ENCODE peak calls at places on chromosomes 2 and 18, in seven cellular contexts. One of them, this sample, is unnamed.
A peak's percentile ranks its signal among the peaks of the same experiment; 100 is the strongest.

GRCh38 chr18:14944838-14945237 is 196.9 kb downstream of the ANKRD30B start:
- DNase-seq in kidney epithelial cell: no peak
- DNase-seq in endodermal cell: no peak
- DNase-seq in ovary: no peak
- DNase-seq in coronary artery: peak; percentile 49
- DNase-seq in GM10248: no peak
- DNase-seq in Panc1: no peak
- DNase-seq in this sample: no peak

GRCh38 chr2:14941151-14941631 is 308.7 kb downstream of the LRATD1 start:
- DNase-seq in kidney epithelial cell: no peak
- DNase-seq in coronary artery: no peak
- DNase-seq in endodermal cell: no peak
- DNase-seq in Panc1: no peak
- DNase-seq in GM10248: no peak
- DNase-seq in ovary: no peak
- DNase-seq in this sample: no peak

GRCh38 chr18:60654298-60654697 is 281.7 kb upstream of the MC4R start:
- DNase-seq in ovary: no peak
- DNase-seq in kidney epithelial cell: no peak
- DNase-seq in endodermal cell: no peak
- DNase-seq in Panc1: no peak
- DNase-seq in coronary artery: no peak
- DNase-seq in GM10248: no peak
- DNase-seq in this sample: no peak

GRCh38 chr2:197247083-197247482 is 63.5 kb downstream of the ANKRD44 start:
- DNase-seq in ovary: no peak
- DNase-seq in endodermal cell: no peak
- DNase-seq in kidney epithelial cell: no peak
- DNase-seq in GM10248: no peak
- DNase-seq in coronary artery: no peak
- DNase-seq in Panc1: no peak
- DNase-seq in this sample: no peak

GRCh38 chr2:178629463-178629862 is 149.2 kb downstream of the PLEKHA3 start:
- DNase-seq in kidney epithelial cell: no peak
- DNase-seq in Panc1: no peak
- DNase-seq in GM10248: no peak
- DNase-seq in coronary artery: no peak
- DNase-seq in ovary: no peak
- DNase-seq in endodermal cell: no peak
- DNase-seq in this sample: no peak

GRCh38 chr2:147712051-147712450 is 132.8 kb upstream of the ACVR2A start:
- DNase-seq in ovary: no peak
- DNase-seq in endodermal cell: no peak
- DNase-seq in Panc1: no peak
- DNase-seq in kidney epithelial cell: no peak
- DNase-seq in GM10248: no peak
- DNase-seq in coronary artery: no peak
- DNase-seq in this sample: no peak

GRCh38 chr18:59961086-59961485 is 61.3 kb downstream of the PMAIP1 start:
- DNase-seq in endodermal cell: no peak
- DNase-seq in ovary: no peak
- DNase-seq in coronary artery: no peak
- DNase-seq in kidney epithelial cell: no peak
- DNase-seq in Panc1: no peak
- DNase-seq in GM10248: peak; percentile 64
- DNase-seq in this sample: peak; percentile 54

GRCh38 chr18:45900623-45901022 is 66.5 kb downstream of the EPG5 start:
- DNase-seq in GM10248: no peak
- DNase-seq in kidney epithelial cell: no peak
- DNase-seq in ovary: no peak
- DNase-seq in Panc1: no peak
- DNase-seq in endodermal cell: no peak
- DNase-seq in coronary artery: no peak
- DNase-seq in this sample: no peak

GRCh38 chr2:14492920-14493503 is 139.5 kb upstream of the LRATD1 start:
- DNase-seq in ovary: no peak
- DNase-seq in GM10248: no peak
- DNase-seq in kidney epithelial cell: peak; percentile 82
- DNase-seq in coronary artery: no peak
- DNase-seq in Panc1: no peak
- DNase-seq in endodermal cell: no peak
- DNase-seq in this sample: peak; percentile 98

GRCh38 chr2:240646900-240647502 is 21.7 kb downstream of the GPR35 start:
- DNase-seq in GM10248: no peak
- DNase-seq in ovary: no peak
- DNase-seq in endodermal cell: no peak
- DNase-seq in kidney epithelial cell: no peak
- DNase-seq in coronary artery: peak; percentile 64
- DNase-seq in Panc1: no peak
- DNase-seq in this sample: no peak

GRCh38 chr2:159744363-159744762 is 32.1 kb downstream of the MARCHF7 start:
- DNase-seq in Panc1: no peak
- DNase-seq in coronary artery: no peak
- DNase-seq in ovary: no peak
- DNase-seq in kidney epithelial cell: no peak
- DNase-seq in GM10248: no peak
- DNase-seq in endodermal cell: no peak
- DNase-seq in this sample: no peak

GRCh38 chr2:220880623-220881022 is 691.5 kb downstream of the EPHA4 start:
- DNase-seq in ovary: no peak
- DNase-seq in GM10248: no peak
- DNase-seq in Panc1: no peak
- DNase-seq in coronary artery: no peak
- DNase-seq in kidney epithelial cell: no peak
- DNase-seq in endodermal cell: no peak
- DNase-seq in this sample: peak; percentile 87

GRCh38 chr2:232434563-232435374 is 21.2 kb upstream of the ALPI start:
- DNase-seq in Panc1: no peak
- DNase-seq in kidney epithelial cell: no peak
- DNase-seq in ovary: peak; percentile 8
- DNase-seq in coronary artery: peak; percentile 67
- DNase-seq in GM10248: no peak
- DNase-seq in endodermal cell: peak; percentile 52
- DNase-seq in this sample: no peak

GRCh38 chr18:3706279-3707097 is 256.5 kb downstream of the TGIF1 start:
- DNase-seq in endodermal cell: no peak
- DNase-seq in GM10248: no peak
- DNase-seq in ovary: no peak
- DNase-seq in coronary artery: no peak
- DNase-seq in kidney epithelial cell: no peak
- DNase-seq in Panc1: no peak
- DNase-seq in this sample: no peak

GRCh38 chr2:201879986-201880385 is 73.6 kb downstream of the CDK15 start:
- DNase-seq in coronary artery: no peak
- DNase-seq in Panc1: no peak
- DNase-seq in kidney epithelial cell: no peak
- DNase-seq in GM10248: no peak
- DNase-seq in endodermal cell: no peak
- DNase-seq in ovary: no peak
- DNase-seq in this sample: no peak

GRCh38 chr2:75098856-75099255 is 100.5 kb downstream of the TACR1 start:
- DNase-seq in GM10248: peak; percentile 16
- DNase-seq in Panc1: no peak
- DNase-seq in coronary artery: no peak
- DNase-seq in kidney epithelial cell: no peak
- DNase-seq in ovary: no peak
- DNase-seq in endodermal cell: peak; percentile 69
- DNase-seq in this sample: peak; percentile 29

GRCh38 chr18:5970032-5970431 is 74.7 kb upstream of the TMEM200C start:
- DNase-seq in endodermal cell: peak; percentile 56
- DNase-seq in coronary artery: no peak
- DNase-seq in Panc1: no peak
- DNase-seq in ovary: no peak
- DNase-seq in kidney epithelial cell: no peak
- DNase-seq in GM10248: no peak
- DNase-seq in this sample: no peak

GRCh38 chr18:39198376-39198775 is 1632.8 kb upstream of the CELF4 start:
- DNase-seq in Panc1: no peak
- DNase-seq in GM10248: no peak
- DNase-seq in ovary: no peak
- DNase-seq in kidney epithelial cell: peak; percentile 59
- DNase-seq in coronary artery: no peak
- DNase-seq in endodermal cell: no peak
- DNase-seq in this sample: peak; percentile 82

GRCh38 chr2:48120759-48121242 is 214.5 kb upstream of the FBXO11 start:
- DNase-seq in ovary: no peak
- DNase-seq in Panc1: no peak
- DNase-seq in GM10248: no peak
- DNase-seq in endodermal cell: no peak
- DNase-seq in kidney epithelial cell: no peak
- DNase-seq in coronary artery: no peak
- DNase-seq in this sample: peak; percentile 30

GRCh38 chr2:217263796-217264195 is 403.9 kb upstream of the TNP1 start:
- DNase-seq in Panc1: no peak
- DNase-seq in coronary artery: no peak
- DNase-seq in GM10248: no peak
- DNase-seq in ovary: no peak
- DNase-seq in endodermal cell: no peak
- DNase-seq in kidney epithelial cell: no peak
- DNase-seq in this sample: no peak

DNA sequence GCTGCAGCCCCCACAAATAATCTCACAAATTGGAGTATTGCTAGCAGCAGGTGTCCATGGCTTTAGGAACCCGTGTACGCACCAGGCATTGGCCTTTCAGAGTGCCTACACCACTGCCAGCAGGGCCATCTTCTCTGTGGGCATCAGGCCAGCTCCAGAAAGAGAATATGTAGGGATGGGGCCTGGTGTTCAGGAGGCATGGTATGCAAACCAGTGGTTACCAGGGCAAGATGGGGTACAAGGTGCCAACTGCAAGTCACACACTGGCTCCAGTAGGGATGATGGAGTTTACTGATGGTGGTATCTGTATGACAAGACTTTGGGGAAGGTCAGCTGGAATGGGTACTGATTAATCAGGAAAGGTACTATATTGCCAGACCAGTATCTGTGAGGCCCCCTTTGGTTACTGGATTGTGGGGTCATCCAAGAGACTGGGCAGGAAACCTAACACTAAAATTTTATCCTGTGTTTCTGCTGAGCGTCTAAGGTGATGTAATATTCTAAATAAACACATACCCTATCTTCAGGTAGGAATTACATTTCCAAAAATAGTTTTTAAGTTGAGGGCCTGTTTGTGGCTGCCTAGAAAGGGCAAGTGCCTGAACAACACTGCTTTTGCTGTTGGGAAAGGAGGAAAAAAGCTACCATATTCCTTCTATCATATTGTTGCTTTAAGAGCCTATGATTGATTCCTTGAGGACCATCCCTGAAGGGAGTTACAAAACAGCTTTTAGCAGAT is 9.0 kb downstream of the CNOT9 start:
- DNase-seq in ovary: no peak
- DNase-seq in coronary artery: no peak
- DNase-seq in endodermal cell: no peak
- DNase-seq in GM10248: no peak
- DNase-seq in kidney epithelial cell: no peak
- DNase-seq in Panc1: no peak
- DNase-seq in this sample: no peak
- TF ChIP-seq CTCF in ovary: no peak
- TF ChIP-seq CTCF in coronary artery: no peak
- TF ChIP-seq CTCF in endodermal cell: no peak
- TF ChIP-seq CTCF in GM10248: no peak
- TF ChIP-seq CTCF in kidney epithelial cell: no peak
- TF ChIP-seq CTCF in Panc1: no peak
- TF ChIP-seq CTCF in this sample: no peak

DNA sequence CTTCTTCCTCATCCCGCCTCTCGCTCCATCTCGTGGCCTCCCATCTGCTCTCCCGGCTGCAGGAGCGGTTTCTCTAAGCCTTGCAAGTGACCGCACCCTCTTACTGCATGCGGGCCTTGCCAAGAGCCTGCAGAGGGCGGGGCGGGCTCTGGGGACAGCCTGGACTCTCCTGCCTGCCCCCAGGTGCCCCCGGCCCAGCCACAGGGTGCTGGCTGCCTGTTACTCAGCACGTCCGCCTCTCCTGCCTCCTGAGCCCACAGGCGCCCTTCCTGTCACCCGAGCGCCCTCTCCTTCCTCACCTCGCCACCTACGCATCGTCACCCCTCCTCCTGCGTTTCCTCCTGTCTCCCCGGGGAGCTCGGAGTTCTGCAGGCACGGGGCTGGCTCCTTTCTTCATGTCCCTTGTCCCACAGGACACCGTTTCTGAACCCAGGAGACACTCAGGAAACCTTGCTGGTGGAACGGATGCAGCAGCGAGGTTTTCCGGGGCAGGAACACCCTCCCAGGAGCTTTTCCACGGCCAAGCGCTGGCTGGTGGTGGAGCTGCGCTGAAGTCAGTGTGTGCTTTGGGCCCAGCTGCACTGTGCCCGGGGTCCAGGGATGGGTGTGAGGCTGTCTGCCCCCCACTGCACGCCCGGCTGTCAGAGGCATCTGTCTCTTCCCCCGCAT is 28.5 kb downstream of the HPCAL1 start:
- DNase-seq in GM10248: peak; percentile 70
- DNase-seq in coronary artery: no peak
- DNase-seq in kidney epithelial cell: no peak
- DNase-seq in endodermal cell: peak; percentile 82
- DNase-seq in Panc1: no peak
- DNase-seq in ovary: no peak
- DNase-seq in this sample: no peak
- TF ChIP-seq CTCF in GM10248: no peak
- TF ChIP-seq CTCF in coronary artery: no peak
- TF ChIP-seq CTCF in kidney epithelial cell: no peak
- TF ChIP-seq CTCF in endodermal cell: peak; percentile 29
- TF ChIP-seq CTCF in Panc1: no peak
- TF ChIP-seq CTCF in ovary: no peak
- TF ChIP-seq CTCF in this sample: no peak

DNA sequence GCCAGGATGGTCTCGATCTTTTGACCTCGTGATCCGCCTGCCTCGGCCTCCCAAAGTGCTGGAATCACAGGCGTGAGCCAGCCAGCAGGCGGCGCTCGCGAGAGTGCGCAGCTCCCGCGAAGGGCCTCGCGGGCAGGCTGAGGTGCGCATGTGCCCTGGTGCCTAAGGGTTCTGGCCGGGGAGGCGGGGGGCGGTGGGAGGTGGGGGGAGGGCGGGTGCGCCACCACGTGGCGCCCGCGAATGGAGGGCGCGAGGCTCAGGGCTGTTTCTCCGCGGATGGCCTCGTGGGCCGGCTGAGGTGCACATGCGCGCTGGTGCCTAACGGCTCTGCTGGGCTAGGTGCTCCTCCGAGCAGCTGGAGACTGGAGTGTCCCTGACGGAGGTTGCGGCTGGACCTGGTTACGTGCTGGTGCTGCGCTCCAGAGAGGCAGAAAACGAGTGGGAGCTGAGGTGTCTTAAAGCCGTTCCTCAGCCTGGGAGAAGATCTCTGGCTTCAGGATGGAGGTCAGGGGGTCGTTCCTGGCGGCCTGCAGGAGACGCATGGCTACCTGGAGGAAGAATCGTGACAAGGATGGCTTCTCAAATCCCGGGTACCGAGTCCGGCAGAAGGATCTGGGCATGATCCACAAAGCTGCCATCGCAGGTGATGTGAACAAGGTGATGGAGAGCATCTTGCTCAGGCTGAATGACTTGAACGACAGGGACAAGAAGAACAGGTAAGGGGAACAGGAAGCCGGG is at the start of gene ANKRD62:
- DNase-seq in endodermal cell: peak; percentile 75
- DNase-seq in coronary artery: no peak
- DNase-seq in kidney epithelial cell: no peak
- DNase-seq in ovary: no peak
- DNase-seq in Panc1: no peak
- DNase-seq in GM10248: no peak
- DNase-seq in this sample: no peak
- TF ChIP-seq CTCF in endodermal cell: no peak
- TF ChIP-seq CTCF in coronary artery: no peak
- TF ChIP-seq CTCF in kidney epithelial cell: no peak
- TF ChIP-seq CTCF in ovary: no peak
- TF ChIP-seq CTCF in Panc1: no peak
- TF ChIP-seq CTCF in GM10248: no peak
- TF ChIP-seq CTCF in this sample: no peak

GRCh38 chr2:106959975-106960632 is 74.1 kb upstream of the ST6GAL2 start:
- DNase-seq in Panc1: no peak
- DNase-seq in GM10248: no peak
- DNase-seq in kidney epithelial cell: no peak
- DNase-seq in endodermal cell: no peak
- DNase-seq in ovary: no peak
- DNase-seq in coronary artery: no peak
- DNase-seq in this sample: no peak
- TF ChIP-seq CTCF in Panc1: no peak
- TF ChIP-seq CTCF in GM10248: no peak
- TF ChIP-seq CTCF in kidney epithelial cell: no peak
- TF ChIP-seq CTCF in endodermal cell: no peak
- TF ChIP-seq CTCF in ovary: no peak
- TF ChIP-seq CTCF in coronary artery: no peak
- TF ChIP-seq CTCF in this sample: no peak

This sample was measured in bronchial epithelial cell.